ENCODE peak calls at places on chromosomes 7 and 10, in six cellular contexts. A is T-cell; Y is EL; O is NCI-H226; X is RCC 7860; V is activated CD8-positive, alpha-beta T cell treated with anti-CD3 and anti-CD28 coated beads, Interleukin-2, amount 10 ng/mL, durations not matched to agents 7 days and 5 days. N is an unnamed sample.

GRCh38 chr7:26100940-26101339 is 51.1 kb upstream of the NFE2L3 start:
- DNase-seq in V (no peak), A (no peak), X (no peak), O (no peak), Y (no peak), N (no peak)

GRCh38 chr10:127300868-127301321 is 104.5 kb upstream of the INSYN2A start:
- DNase-seq in A (no peak), Y (no peak), X (no peak), O (no peak), V (no peak), N (no peak)

GRCh38 chr10:95260909-95261552 is 29.8 kb downstream of the PDLIM1 start:
- DNase-seq in X (peak; percentile 76), A (no peak), Y (peak; percentile 81), V (no peak), O (peak; percentile 65), N (peak; percentile 59)

GRCh38 chr10:32347363-32347735 is 391 bp upstream of the EPC1 start:
- DNase-seq in V (no peak), O (no peak), Y (no peak), A (no peak), X (no peak), N (no peak)

GRCh38 chr7:81715984-81716588 is 53.8 kb downstream of the HGF start:
- DNase-seq in O (peak; percentile 8), X (peak; percentile 59), A (no peak), Y (peak; percentile 59), V (no peak), N (no peak)

GRCh38 chr7:41916450-41916927 is 213.6 kb upstream of the INHBA start:
- DNase-seq in Y (peak; percentile 99), A (no peak), X (peak; percentile 100), V (no peak), O (peak; percentile 97), N (peak; percentile 92)

GRCh38 chr10:95552680-95553342 is 8.4 kb downstream of the SORBS1 start:
- DNase-seq in A (no peak), O (no peak), Y (no peak), V (no peak), X (peak; percentile 68), N (no peak)

GRCh38 chr10:79344502-79345195 is 2.6 kb upstream of the PPIF start:
- DNase-seq in Y (no peak), O (no peak), X (no peak), A (no peak), V (no peak), N (no peak)

GRCh38 chr7:143216151-143216550 is 5.7 kb upstream of the TAS2R40 start:
- DNase-seq in X (no peak), V (no peak), A (no peak), O (no peak), Y (peak; percentile 24), N (no peak)

GRCh38 chr7:27917119-27917518 is 177.2 kb downstream of the TAX1BP1 start:
- DNase-seq in O (no peak), X (no peak), A (no peak), V (no peak), Y (no peak), N (no peak)

GRCh38 chr7:106419455-106420182 is 134.8 kb upstream of the NAMPT start:
- DNase-seq in V (no peak), X (no peak), Y (no peak), O (peak; percentile 15), A (no peak), N (no peak)

GRCh38 chr7:157431951-157432540 is 95.2 kb downstream of the DNAJB6 start:
- DNase-seq in V (no peak), Y (no peak), A (no peak), O (no peak), X (no peak), N (no peak)

GRCh38 chr7:73718438-73718881 is 1.0 kb downstream of the STX1A start:
- DNase-seq in V (peak; percentile 35), O (no peak), Y (no peak), A (no peak), X (no peak), N (no peak)

GRCh38 chr7:94648731-94649130 is 7.2 kb downstream of the SGCE start:
- DNase-seq in V (no peak), A (no peak), O (no peak), X (no peak), Y (no peak), N (no peak)

GRCh38 chr7:129557686-129558481 is 53.6 kb upstream of the NRF1 start:
- DNase-seq in O (no peak), A (no peak), Y (no peak), X (no peak), V (no peak), N (no peak)

GRCh38 chr7:19969859-19970493 is 196.6 kb upstream of the TMEM196 start:
- DNase-seq in X (peak; percentile 81), Y (peak; percentile 67), A (no peak), V (no peak), O (peak; percentile 77), N (peak; percentile 16)

GRCh38 chr10:22475527-22475856 is 130.2 kb downstream of the SPAG6 start:
- DNase-seq in A (no peak), X (no peak), Y (no peak), V (no peak), O (no peak), N (no peak)

GRCh38 chr7:601573-602340 is 82.1 kb upstream of the PDGFA start:
- DNase-seq in V (peak; percentile 81), A (peak; percentile 70), Y (no peak), X (no peak), O (no peak), N (no peak)

GRCh38 chr7:65216469-65216868 is 157.2 kb upstream of the ZNF92 start:
- DNase-seq in X (peak; percentile 29), A (peak; percentile 43), Y (peak; percentile 14), O (no peak), V (peak; percentile 74), N (no peak)

GRCh38 chr10:11772575-11773288 is 30.6 kb downstream of the ECHDC3 start:
- DNase-seq in O (no peak), X (no peak), Y (no peak), A (no peak), V (no peak), N (no peak)

GRCh38 chr10:97608991-97609561 is 19.6 kb downstream of the C10orf62 start:
- DNase-seq in A (no peak), O (no peak), V (no peak), Y (no peak), X (no peak), N (no peak)

GRCh38 chr10:78915331-78915626 is 153.5 kb upstream of the ZMIZ1 start:
- DNase-seq in A (no peak), X (no peak), O (no peak), V (no peak), Y (no peak), N (no peak)

GRCh38 chr7:1555813-1556540 is at the start of gene TMEM184A:
- DNase-seq in O (peak; percentile 74), X (peak; percentile 73), V (peak; percentile 57), Y (no peak), A (peak; percentile 38), N (no peak)

GRCh38 chr10:80382989-80383388 is 25.4 kb upstream of the PRXL2A start:
- DNase-seq in Y (peak; percentile 29), V (peak; percentile 76), X (no peak), O (no peak), A (peak; percentile 49), N (peak; percentile 26)

GRCh38 chr10:132606536-132607316 is 69.1 kb downstream of the INPP5A start:
- DNase-seq in V (no peak), A (no peak), O (no peak), Y (no peak), X (no peak), N (no peak)

GRCh38 chr7:21253740-21254687 is 173.9 kb upstream of the SP4 start:
- DNase-seq in V (peak; percentile 65), X (peak; percentile 41), A (peak; percentile 5), Y (peak; percentile 53), O (peak; percentile 48), N (peak; percentile 23)

N was measured in AG08395.